ENCODE peak calls at places on chromosomes 16 and 17, in six cellular contexts. One of them, this sample, is unnamed.

GRCh38 chr16:70800798-70801480 is at the start of gene VAC14:
- DNase-seq in mammary epithelial cell: peak; percentile 93
- DNase-seq in fibroblast of the aortic adventitia: peak; percentile 76
- DNase-seq in astrocyte of the cerebellum: peak; percentile 61
- DNase-seq in AG04450: peak; percentile 43
- DNase-seq in cardiac muscle cell: peak; percentile 87
- DNase-seq in this sample: peak; percentile 79

GRCh38 chr17:22669721-22670120 is 977.4 kb downstream of the KCNJ18 start:
- DNase-seq in AG04450: no peak
- DNase-seq in fibroblast of the aortic adventitia: no peak
- DNase-seq in astrocyte of the cerebellum: no peak
- DNase-seq in cardiac muscle cell: no peak
- DNase-seq in mammary epithelial cell: peak; percentile 1
- DNase-seq in this sample: no peak

GRCh38 chr16:77993111-77993571 is 29.2 kb upstream of the CLEC3A start:
- DNase-seq in AG04450: peak; percentile 18
- DNase-seq in cardiac muscle cell: no peak
- DNase-seq in fibroblast of the aortic adventitia: peak; percentile 77
- DNase-seq in astrocyte of the cerebellum: peak; percentile 28
- DNase-seq in mammary epithelial cell: no peak
- DNase-seq in this sample: peak; percentile 76

GRCh38 chr16:17998550-17998949 is 338.0 kb downstream of the NPIPA8 start:
- DNase-seq in astrocyte of the cerebellum: no peak
- DNase-seq in cardiac muscle cell: no peak
- DNase-seq in mammary epithelial cell: no peak
- DNase-seq in fibroblast of the aortic adventitia: no peak
- DNase-seq in AG04450: no peak
- DNase-seq in this sample: no peak

GRCh38 chr17:64658931-64659330 is 3.2 kb downstream of the SMURF2 start:
- DNase-seq in astrocyte of the cerebellum: peak; percentile 75
- DNase-seq in mammary epithelial cell: peak; percentile 69
- DNase-seq in AG04450: no peak
- DNase-seq in fibroblast of the aortic adventitia: peak; percentile 83
- DNase-seq in cardiac muscle cell: peak; percentile 68
- DNase-seq in this sample: peak; percentile 84

GRCh38 chr16:26717826-26718225 is 348.9 kb upstream of the C16orf82 start:
- DNase-seq in astrocyte of the cerebellum: no peak
- DNase-seq in fibroblast of the aortic adventitia: no peak
- DNase-seq in cardiac muscle cell: no peak
- DNase-seq in mammary epithelial cell: no peak
- DNase-seq in AG04450: no peak
- DNase-seq in this sample: no peak

GRCh38 chr16:68265078-68265925 is 976 bp downstream of the SLC7A6 start:
- DNase-seq in AG04450: no peak
- DNase-seq in astrocyte of the cerebellum: no peak
- DNase-seq in mammary epithelial cell: peak; percentile 75
- DNase-seq in cardiac muscle cell: peak; percentile 62
- DNase-seq in fibroblast of the aortic adventitia: peak; percentile 74
- DNase-seq in this sample: peak; percentile 89

GRCh38 chr17:65324574-65324973 is 187.4 kb downstream of the RGS9 start:
- DNase-seq in mammary epithelial cell: no peak
- DNase-seq in cardiac muscle cell: no peak
- DNase-seq in AG04450: no peak
- DNase-seq in fibroblast of the aortic adventitia: no peak
- DNase-seq in astrocyte of the cerebellum: no peak
- DNase-seq in this sample: no peak

GRCh38 chr17:70552230-70552981 is 383.1 kb downstream of the KCNJ2 start:
- DNase-seq in mammary epithelial cell: peak; percentile 18
- DNase-seq in AG04450: no peak
- DNase-seq in cardiac muscle cell: peak; percentile 65
- DNase-seq in fibroblast of the aortic adventitia: peak; percentile 68
- DNase-seq in astrocyte of the cerebellum: peak; percentile 55
- DNase-seq in this sample: peak; percentile 52

GRCh38 chr17:45132302-45132568 is at the start of gene PLCD3:
- DNase-seq in mammary epithelial cell: no peak
- DNase-seq in AG04450: no peak
- DNase-seq in fibroblast of the aortic adventitia: no peak
- DNase-seq in astrocyte of the cerebellum: no peak
- DNase-seq in cardiac muscle cell: no peak
- DNase-seq in this sample: no peak

GRCh38 chr17:18250259-18250658 is 8.3 kb downstream of the FLII start:
- DNase-seq in astrocyte of the cerebellum: no peak
- DNase-seq in mammary epithelial cell: peak; percentile 33
- DNase-seq in fibroblast of the aortic adventitia: no peak
- DNase-seq in cardiac muscle cell: no peak
- DNase-seq in AG04450: no peak
- DNase-seq in this sample: no peak

GRCh38 chr16:27374231-27374793 is 27.7 kb upstream of the IL21R start:
- DNase-seq in cardiac muscle cell: no peak
- DNase-seq in AG04450: no peak
- DNase-seq in fibroblast of the aortic adventitia: no peak
- DNase-seq in mammary epithelial cell: no peak
- DNase-seq in astrocyte of the cerebellum: no peak
- DNase-seq in this sample: no peak

GRCh38 chr17:10673318-10673717 is 16.2 kb upstream of the MYH3 start:
- DNase-seq in astrocyte of the cerebellum: no peak
- DNase-seq in cardiac muscle cell: no peak
- DNase-seq in AG04450: no peak
- DNase-seq in fibroblast of the aortic adventitia: no peak
- DNase-seq in mammary epithelial cell: no peak
- DNase-seq in this sample: no peak

GRCh38 chr17:76772842-76773521 is 35.1 kb downstream of the MFSD11 start:
- DNase-seq in fibroblast of the aortic adventitia: peak; percentile 79
- DNase-seq in cardiac muscle cell: peak; percentile 68
- DNase-seq in astrocyte of the cerebellum: no peak
- DNase-seq in AG04450: peak; percentile 11
- DNase-seq in mammary epithelial cell: peak; percentile 80
- DNase-seq in this sample: peak; percentile 87

GRCh38 chr17:81400939-81401726 is 5.9 kb downstream of the BAHCC1 start:
- DNase-seq in astrocyte of the cerebellum: no peak
- DNase-seq in AG04450: no peak
- DNase-seq in cardiac muscle cell: peak; percentile 41
- DNase-seq in fibroblast of the aortic adventitia: peak; percentile 75
- DNase-seq in mammary epithelial cell: no peak
- DNase-seq in this sample: peak; percentile 46

GRCh38 chr16:7938175-7938574 is 605.5 kb downstream of the RBFOX1 start:
- DNase-seq in fibroblast of the aortic adventitia: no peak
- DNase-seq in mammary epithelial cell: no peak
- DNase-seq in AG04450: no peak
- DNase-seq in astrocyte of the cerebellum: no peak
- DNase-seq in cardiac muscle cell: no peak
- DNase-seq in this sample: no peak

GRCh38 chr17:234163-235047 is 53.0 kb upstream of the DOC2B start:
- DNase-seq in cardiac muscle cell: no peak
- DNase-seq in fibroblast of the aortic adventitia: no peak
- DNase-seq in astrocyte of the cerebellum: no peak
- DNase-seq in mammary epithelial cell: no peak
- DNase-seq in AG04450: no peak
- DNase-seq in this sample: no peak

GRCh38 chr16:27698266-27698665 is 148.3 kb downstream of the KATNIP start:
- DNase-seq in mammary epithelial cell: no peak
- DNase-seq in AG04450: no peak
- DNase-seq in astrocyte of the cerebellum: no peak
- DNase-seq in fibroblast of the aortic adventitia: no peak
- DNase-seq in cardiac muscle cell: no peak
- DNase-seq in this sample: no peak

GRCh38 chr16:67842509-67843342 is 606 bp downstream of the THAP11 start:
- DNase-seq in mammary epithelial cell: peak; percentile 18
- DNase-seq in cardiac muscle cell: peak; percentile 66
- DNase-seq in fibroblast of the aortic adventitia: peak; percentile 54
- DNase-seq in AG04450: no peak
- DNase-seq in astrocyte of the cerebellum: no peak
- DNase-seq in this sample: peak; percentile 45

GRCh38 chr17:80861892-80862291 is 129.7 kb upstream of the CHMP6 start:
- DNase-seq in cardiac muscle cell: peak; percentile 10
- DNase-seq in AG04450: no peak
- DNase-seq in mammary epithelial cell: peak; percentile 98
- DNase-seq in astrocyte of the cerebellum: no peak
- DNase-seq in fibroblast of the aortic adventitia: peak; percentile 30
- DNase-seq in this sample: peak; percentile 27

GRCh38 chr17:253091-253846 is 71.8 kb upstream of the DOC2B start:
- DNase-seq in astrocyte of the cerebellum: no peak
- DNase-seq in mammary epithelial cell: no peak
- DNase-seq in AG04450: no peak
- DNase-seq in cardiac muscle cell: no peak
- DNase-seq in fibroblast of the aortic adventitia: no peak
- DNase-seq in this sample: no peak

GRCh38 chr16:87686697-87687570 is 78.9 kb downstream of the KLHDC4 start:
- DNase-seq in cardiac muscle cell: peak; percentile 12
- DNase-seq in AG04450: no peak
- DNase-seq in mammary epithelial cell: no peak
- DNase-seq in fibroblast of the aortic adventitia: peak; percentile 35
- DNase-seq in astrocyte of the cerebellum: no peak
- DNase-seq in this sample: peak; percentile 29

GRCh38 chr16:23252310-23252709 is 49.8 kb upstream of the SCNN1B start:
- DNase-seq in fibroblast of the aortic adventitia: no peak
- DNase-seq in mammary epithelial cell: no peak
- DNase-seq in AG04450: no peak
- DNase-seq in cardiac muscle cell: no peak
- DNase-seq in astrocyte of the cerebellum: no peak
- DNase-seq in this sample: no peak

GRCh38 chr17:32161506-32162365 is 19.4 kb downstream of the RHOT1 start:
- DNase-seq in cardiac muscle cell: peak; percentile 83
- DNase-seq in mammary epithelial cell: peak; percentile 83
- DNase-seq in AG04450: peak; percentile 58
- DNase-seq in fibroblast of the aortic adventitia: peak; percentile 81
- DNase-seq in astrocyte of the cerebellum: peak; percentile 67
- DNase-seq in this sample: peak; percentile 78

GRCh38 chr17:72121164-72122001 is 563 bp downstream of the SOX9 start:
- DNase-seq in astrocyte of the cerebellum: no peak
- DNase-seq in cardiac muscle cell: peak; percentile 74
- DNase-seq in AG04450: no peak
- DNase-seq in mammary epithelial cell: peak; percentile 54
- DNase-seq in fibroblast of the aortic adventitia: peak; percentile 32
- DNase-seq in this sample: peak; percentile 50

DNA sequence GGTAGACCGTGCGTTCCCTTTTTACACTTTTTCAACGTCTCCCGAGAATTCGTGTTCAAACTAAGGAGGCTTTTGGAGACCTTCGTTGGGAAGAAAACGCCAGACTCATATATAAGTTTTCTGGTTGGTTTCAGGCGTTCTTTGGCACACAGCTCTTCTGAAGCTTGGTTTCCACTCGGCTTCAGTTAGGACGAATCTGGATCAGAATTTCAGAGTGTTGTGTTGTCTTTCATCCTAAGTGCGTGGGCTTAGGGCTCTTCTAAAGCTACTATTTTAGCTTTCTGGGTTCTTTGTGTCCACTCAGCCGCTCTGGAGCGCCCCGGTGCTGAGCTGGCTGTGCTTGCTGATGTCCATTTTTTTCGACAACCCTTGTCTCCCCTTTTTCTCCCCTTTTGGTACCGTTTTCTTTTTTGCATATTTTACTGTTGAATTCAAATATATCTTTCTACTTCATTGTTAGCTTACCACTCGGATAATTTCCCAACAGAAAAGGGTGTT is 1.1 kb downstream of the SRRM2 start:
- DNase-seq in AG04450: no peak
- DNase-seq in mammary epithelial cell: no peak
- DNase-seq in fibroblast of the aortic adventitia: peak; percentile 25
- DNase-seq in astrocyte of the cerebellum: no peak
- DNase-seq in cardiac muscle cell: peak; percentile 26
- DNase-seq in this sample: no peak
- H3K4me3 ChIP-seq in AG04450: peak overlapping the region; percentile 91
- H3K4me3 ChIP-seq in mammary epithelial cell: peak overlapping the region; percentile 95
- H3K4me3 ChIP-seq in fibroblast of the aortic adventitia: peak overlapping the region; percentile 93
- H3K4me3 ChIP-seq in astrocyte of the cerebellum: peak overlapping the region; percentile 93
- H3K4me3 ChIP-seq in cardiac muscle cell: peak overlapping the region; percentile 67
- H3K4me3 ChIP-seq in this sample: peak overlapping the region; percentile 94

DNA sequence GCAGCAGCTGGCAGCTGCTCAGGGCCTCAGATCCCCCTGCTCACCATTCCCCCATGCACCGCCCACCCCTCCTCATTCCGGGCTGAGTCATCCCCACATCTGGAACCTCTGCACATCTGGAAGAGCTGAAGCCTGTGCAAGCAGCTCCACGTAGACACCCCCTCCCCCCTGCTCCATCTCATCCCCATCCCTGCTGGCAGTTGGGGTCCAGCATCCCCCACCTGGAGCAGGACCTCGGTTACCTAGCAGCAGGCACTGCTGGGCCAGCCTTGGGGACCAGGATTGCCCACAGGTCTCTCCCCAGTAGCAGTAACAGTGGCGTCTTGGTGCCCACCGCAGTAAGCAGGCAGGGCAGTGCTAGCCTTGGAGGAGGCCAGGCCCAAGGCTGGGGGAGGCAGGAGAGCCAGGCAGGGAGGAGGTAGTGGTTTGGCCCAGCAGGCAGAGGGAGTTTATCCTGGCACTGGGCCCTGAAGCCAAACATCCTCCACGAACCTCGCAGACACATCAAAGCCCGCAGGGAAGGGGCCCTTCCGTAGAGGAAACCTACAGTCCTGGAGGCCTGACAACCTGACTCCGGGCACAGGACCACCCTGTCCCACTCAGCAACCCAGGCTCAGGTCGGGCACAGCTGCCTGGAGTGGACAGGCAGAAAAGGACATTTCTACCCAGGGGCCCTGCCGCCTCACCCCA is 7.7 kb upstream of the TMEM92 start:
- DNase-seq in astrocyte of the cerebellum: peak; percentile 81
- DNase-seq in mammary epithelial cell: peak; percentile 56
- DNase-seq in AG04450: peak; percentile 74
- DNase-seq in fibroblast of the aortic adventitia: peak; percentile 89
- DNase-seq in cardiac muscle cell: peak; percentile 90
- DNase-seq in this sample: peak; percentile 86
- TF ChIP-seq CTCF in astrocyte of the cerebellum: peak; percentile 22
- TF ChIP-seq CTCF in mammary epithelial cell: no peak
- TF ChIP-seq CTCF in AG04450: peak; percentile 45
- TF ChIP-seq CTCF in fibroblast of the aortic adventitia: peak; percentile 40
- TF ChIP-seq CTCF in cardiac muscle cell: no peak
- TF ChIP-seq CTCF in this sample: peak; percentile 35

DNA sequence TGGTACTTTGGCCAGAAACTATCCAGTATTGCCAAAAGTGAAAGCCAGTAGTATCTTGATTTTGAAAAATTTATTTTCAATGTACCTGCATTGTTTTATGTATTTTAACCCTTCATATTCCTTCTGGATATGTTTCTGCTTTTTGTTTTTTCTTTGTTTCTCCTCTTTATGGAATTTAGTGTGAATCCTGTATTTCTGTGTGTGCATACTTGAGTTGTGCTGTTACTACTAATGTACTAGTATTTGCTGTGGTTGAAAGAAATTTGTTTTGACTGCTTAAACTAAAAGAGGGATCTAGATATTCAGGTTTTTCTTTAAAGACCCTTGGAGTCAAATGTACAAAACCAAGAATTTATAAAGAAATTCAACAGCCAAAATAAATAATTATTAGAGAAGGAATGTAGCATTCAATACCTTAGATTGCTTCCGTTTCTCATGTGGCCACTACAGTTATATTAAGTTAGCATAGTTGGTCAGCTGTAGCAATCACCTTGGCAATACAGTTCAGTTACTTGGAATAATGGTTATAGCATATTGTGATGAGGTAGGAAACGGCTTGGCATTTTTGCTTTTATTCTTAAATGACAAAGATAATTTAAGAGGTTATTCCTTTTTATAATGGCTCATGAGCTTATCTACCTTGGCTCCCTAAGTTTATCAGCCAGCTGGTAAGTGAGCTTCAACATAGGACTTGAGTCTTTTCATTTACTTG is 4.9 kb downstream of the PHKB start:
- DNase-seq in AG04450: no peak
- DNase-seq in mammary epithelial cell: no peak
- DNase-seq in fibroblast of the aortic adventitia: no peak
- DNase-seq in cardiac muscle cell: no peak
- DNase-seq in astrocyte of the cerebellum: no peak
- DNase-seq in this sample: no peak
- H3K4me3 ChIP-seq in AG04450: no peak overlapping the region
- H3K4me3 ChIP-seq in mammary epithelial cell: no peak overlapping the region
- H3K4me3 ChIP-seq in fibroblast of the aortic adventitia: no peak overlapping the region
- H3K4me3 ChIP-seq in cardiac muscle cell: no peak overlapping the region
- H3K4me3 ChIP-seq in astrocyte of the cerebellum: no peak overlapping the region
- H3K4me3 ChIP-seq in this sample: no peak overlapping the region

GRCh38 chr17:40442392-40443195 is 656 bp upstream of the IGFBP4 start:
- DNase-seq in cardiac muscle cell: no peak
- DNase-seq in astrocyte of the cerebellum: no peak
- DNase-seq in AG04450: no peak
- DNase-seq in fibroblast of the aortic adventitia: peak; percentile 54
- DNase-seq in mammary epithelial cell: no peak
- DNase-seq in this sample: no peak
- TF ChIP-seq CTCF in cardiac muscle cell: no peak
- TF ChIP-seq CTCF in astrocyte of the cerebellum: no peak
- TF ChIP-seq CTCF in AG04450: no peak
- TF ChIP-seq CTCF in fibroblast of the aortic adventitia: peak; percentile 15
- TF ChIP-seq CTCF in mammary epithelial cell: no peak
- TF ChIP-seq CTCF in this sample: peak; percentile 19